ENCODE peak calls at places on chromosomes 3 and 15, in seven cellular contexts. P is HCT116, C is neural progenitor cell, F is astrocyte, H is PC-9, L is PC-3, N is fibroblast of lung. Y is an unnamed sample. For H3K36me3, the result is how much of the 10 kb centered on the place peaks cover.

GRCh38 chr15:99704444-99704838 is 28.8 kb downstream of the LYSMD4 start:
- DNase-seq in P (peak), C (peak), F (peak), H (peak), L (peak), N (peak), Y (peak)

GRCh38 chr3:136659253-136659652 is 92.9 kb downstream of the STAG1 start:
- DNase-seq in P (no peak), C (peak), F (peak), H (no peak), L (no peak), N (peak), Y (peak)

GRCh38 chr15:40064231-40064894 is 25.4 kb upstream of the SRP14 start:
- DNase-seq in P (no peak), C (no peak), F (peak), H (no peak), L (peak), N (peak), Y (peak)

GRCh38 chr3:173789530-173789929 is 392.0 kb downstream of the NLGN1 start:
- DNase-seq in P (no peak), C (no peak), F (no peak), H (no peak), L (peak), N (peak), Y (no peak)

GRCh38 chr3:69602112-69602511 is 137.2 kb upstream of the MITF start:
- DNase-seq in P (no peak), C (no peak), F (no peak), H (no peak), L (no peak), N (no peak), Y (no peak)

GRCh38 chr3:156404217-156404616 is 150.7 kb downstream of the SSR3 start:
- DNase-seq in P (no peak), C (no peak), F (no peak), H (no peak), L (no peak), N (no peak), Y (no peak)

GRCh38 chr15:67033012-67033411 is 32.4 kb upstream of the SMAD3 start:
- DNase-seq in P (no peak), C (no peak), F (no peak), H (no peak), L (no peak), N (no peak), Y (no peak)

GRCh38 chr3:140010391-140010790 is 75.4 kb downstream of the CLSTN2 start:
- DNase-seq in P (no peak), C (no peak), F (no peak), H (no peak), L (no peak), N (no peak), Y (no peak)

GRCh38 chr3:28726840-28727239 is 378.2 kb upstream of the AZI2 start:
- DNase-seq in P (peak), C (peak), F (peak), H (no peak), L (peak), N (peak), Y (peak)

GRCh38 chr15:69664572-69665326 is 212.1 kb downstream of the RPLP1 start:
- DNase-seq in P (no peak), C (no peak), F (no peak), H (no peak), L (no peak), N (no peak), Y (no peak)

GRCh38 chr15:78768096-78768495 is 43.2 kb downstream of the ADAMTS7 start:
- DNase-seq in P (no peak), C (no peak), F (no peak), H (no peak), L (no peak), N (no peak), Y (no peak)

GRCh38 chr3:129483870-129484269 is 43.8 kb downstream of the IFT122 start:
- DNase-seq in P (no peak), C (no peak), F (no peak), H (no peak), L (no peak), N (no peak), Y (no peak)

GRCh38 chr3:81765425-81765824 is 4.0 kb upstream of the GBE1 start:
- DNase-seq in P (no peak), C (no peak), F (no peak), H (no peak), L (no peak), N (peak), Y (no peak)

GRCh38 chr15:60799885-60800728 is 321.2 kb upstream of the ICE2 start:
- DNase-seq in P (no peak), C (no peak), F (peak), H (no peak), L (no peak), N (peak), Y (no peak)

GRCh38 chr15:61227269-61228024 is 1.7 kb downstream of the RORA start:
- DNase-seq in P (no peak), C (peak), F (peak), H (peak), L (peak), N (peak), Y (no peak)

GRCh38 chr3:142646020-142646783 is 50.0 kb downstream of the PLS1 start:
- DNase-seq in P (no peak), C (no peak), F (no peak), H (no peak), L (no peak), N (no peak), Y (no peak)

GRCh38 chr15:31598620-31599019 is 272.0 kb downstream of the KLF13 start:
- DNase-seq in P (no peak), C (peak), F (no peak), H (no peak), L (peak), N (peak), Y (no peak)

GRCh38 chr3:188950832-188951489 is 220.8 kb upstream of the TPRG1 start:
- DNase-seq in P (peak), C (no peak), F (peak), H (peak), L (peak), N (peak), Y (no peak)

GRCh38 chr15:68059630-68060029 is 5.5 kb downstream of the PIAS1 start:
- DNase-seq in P (no peak), C (no peak), F (no peak), H (no peak), L (no peak), N (no peak), Y (no peak)

GRCh38 chr3:155512867-155513261 is 219.4 kb upstream of the STRIT1 start:
- DNase-seq in P (no peak), C (no peak), F (no peak), H (no peak), L (no peak), N (no peak), Y (no peak)

GRCh38 chr3:150680562-150680961 is 23.2 kb downstream of the ERICH6 start:
- DNase-seq in P (no peak), C (no peak), F (no peak), H (no peak), L (no peak), N (no peak), Y (no peak)

GRCh38 chr3:54831091-54831490 is 96.8 kb downstream of the LRTM1 start:
- DNase-seq in P (no peak), C (no peak), F (no peak), H (no peak), L (no peak), N (no peak), Y (no peak)

GRCh38 chr15:35723852-35724251 is 177.9 kb upstream of the DPH6 start:
- DNase-seq in P (no peak), C (no peak), F (peak), H (no peak), L (peak), N (peak), Y (no peak)

GRCh38 chr3:156037356-156037755 is 83.0 kb upstream of the KCNAB1 start:
- DNase-seq in P (no peak), C (no peak), F (no peak), H (no peak), L (no peak), N (no peak), Y (no peak)

GRCh38 chr3:65953881-65954733 is 84.6 kb downstream of the MAGI1 start:
- DNase-seq in P (no peak), C (no peak), F (peak), H (no peak), L (peak), N (peak), Y (no peak)

GRCh38 chr15:32120577-32121465 is 90.5 kb downstream of the CHRNA7 start:
- DNase-seq in P (no peak), C (no peak), F (no peak), H (no peak), L (no peak), N (no peak), Y (no peak)

GRCh38 chr3:14795996-14796395 is 22.8 kb upstream of the FGD5 start:
- DNase-seq in P (no peak), C (no peak), F (no peak), H (no peak), L (no peak), N (no peak), Y (no peak)

GRCh38 chr3:96200897-96201296 is 613.5 kb upstream of the EPHA6 start:
- DNase-seq in P (no peak), C (no peak), F (no peak), H (no peak), L (no peak), N (no peak), Y (no peak)

GRCh38 chr3:19937459-19938362 is 3.7 kb upstream of the EFHB start:
- DNase-seq in P (no peak), C (no peak), F (peak), H (peak), L (peak), N (peak), Y (no peak)

GRCh38 chr3:24407980-24408460 is 86.6 kb downstream of the THRB start:
- DNase-seq in P (no peak), C (no peak), F (no peak), H (no peak), L (no peak), N (no peak), Y (no peak)

GRCh38 chr3:150848864-150849263 is 56.4 kb downstream of the MINDY4B start:
- DNase-seq in P (no peak), C (no peak), F (no peak), H (no peak), L (no peak), N (no peak), Y (no peak)

GRCh38 chr15:77538011-77538410 is 94.7 kb downstream of the LINGO1 start:
- DNase-seq in P (no peak), C (no peak), F (no peak), H (no peak), L (no peak), N (no peak), Y (peak)

GRCh38 chr3:127684871-127685707 is 12.3 kb downstream of the ABTB1 start:
- DNase-seq in P (no peak), C (no peak), F (no peak), H (no peak), L (no peak), N (no peak), Y (no peak)

GRCh38 chr3:194323785-194324735 is 27.1 kb downstream of the CPN2 start:
- DNase-seq in P (peak), C (peak), F (peak), H (peak), L (peak), N (peak), Y (no peak)

GRCh38 chr15:70646169-70646568 is 117.2 kb downstream of the UACA start:
- DNase-seq in P (no peak), C (no peak), F (no peak), H (no peak), L (no peak), N (no peak), Y (no peak)

GRCh38 chr3:60594025-60594424 is 657.2 kb downstream of the FHIT start:
- DNase-seq in P (no peak), C (no peak), F (peak), H (no peak), L (peak), N (peak), Y (no peak)

GRCh38 chr3:124699033-124699432 is 31.2 kb upstream of the UMPS start:
- DNase-seq in P (no peak), C (no peak), F (no peak), H (no peak), L (no peak), N (no peak), Y (no peak)

GRCh38 chr3:11373235-11373634 is 101.0 kb downstream of the ATG7 start:
- DNase-seq in P (no peak), C (no peak), F (no peak), H (no peak), L (no peak), N (no peak), Y (peak)

GRCh38 chr3:11370961-11371360 is 98.8 kb downstream of the ATG7 start:
- DNase-seq in P (no peak), C (no peak), F (no peak), H (no peak), L (no peak), N (no peak), Y (no peak)

GRCh38 chr3:11370134-11370533 is 97.9 kb downstream of the ATG7 start:
- DNase-seq in P (no peak), C (no peak), F (no peak), H (no peak), L (no peak), N (no peak), Y (no peak)

GRCh38 chr3:11373645-11374044 is 101.4 kb downstream of the ATG7 start:
- DNase-seq in P (no peak), C (no peak), F (no peak), H (no peak), L (no peak), N (no peak), Y (peak)

DNA sequence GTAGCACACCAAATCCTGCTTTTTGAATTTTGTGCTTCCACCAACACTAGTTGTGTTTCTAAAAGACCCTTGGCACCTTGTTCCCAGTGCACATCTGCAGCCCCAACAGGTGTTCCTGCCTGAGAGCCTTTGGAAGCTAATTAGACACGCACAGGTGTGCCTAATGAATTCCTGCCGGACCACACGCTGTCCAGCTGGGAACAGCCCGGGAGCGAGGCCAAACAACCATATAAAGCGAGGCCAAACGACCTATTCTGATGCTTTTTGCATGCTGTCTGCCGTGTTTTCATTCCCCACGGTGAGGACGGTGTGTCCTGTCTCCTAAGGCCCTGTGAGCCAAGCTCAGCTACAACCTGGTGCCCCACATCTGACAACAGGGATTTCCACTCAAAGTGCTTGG is 99.6 kb downstream of the ATG7 start:
- DNase-seq in P (no peak), C (no peak), F (no peak), H (no peak), L (no peak), N (no peak), Y (no peak)
- H3K27ac ChIP-seq in P (no peak), C (peak), F (no peak), H (no peak), L (no peak), N (no peak), Y (no peak)

GRCh38 chr3:180743813-180744212 is 64.5 kb upstream of the CCDC39 start:
- DNase-seq in P (no peak), C (no peak), F (no peak), H (no peak), L (no peak), N (peak), Y (no peak)

GRCh38 chr3:180749796-180750195 is 70.5 kb upstream of the CCDC39 start:
- DNase-seq in P (no peak), C (no peak), F (no peak), H (no peak), L (no peak), N (no peak), Y (no peak)

GRCh38 chr3:180744226-180744625 is 64.9 kb upstream of the CCDC39 start:
- DNase-seq in P (no peak), C (peak), F (peak), H (no peak), L (no peak), N (peak), Y (no peak)

GRCh38 chr3:180749322-180749721 is 70.0 kb upstream of the CCDC39 start:
- DNase-seq in P (no peak), C (peak), F (no peak), H (no peak), L (no peak), N (no peak), Y (no peak)

DNA sequence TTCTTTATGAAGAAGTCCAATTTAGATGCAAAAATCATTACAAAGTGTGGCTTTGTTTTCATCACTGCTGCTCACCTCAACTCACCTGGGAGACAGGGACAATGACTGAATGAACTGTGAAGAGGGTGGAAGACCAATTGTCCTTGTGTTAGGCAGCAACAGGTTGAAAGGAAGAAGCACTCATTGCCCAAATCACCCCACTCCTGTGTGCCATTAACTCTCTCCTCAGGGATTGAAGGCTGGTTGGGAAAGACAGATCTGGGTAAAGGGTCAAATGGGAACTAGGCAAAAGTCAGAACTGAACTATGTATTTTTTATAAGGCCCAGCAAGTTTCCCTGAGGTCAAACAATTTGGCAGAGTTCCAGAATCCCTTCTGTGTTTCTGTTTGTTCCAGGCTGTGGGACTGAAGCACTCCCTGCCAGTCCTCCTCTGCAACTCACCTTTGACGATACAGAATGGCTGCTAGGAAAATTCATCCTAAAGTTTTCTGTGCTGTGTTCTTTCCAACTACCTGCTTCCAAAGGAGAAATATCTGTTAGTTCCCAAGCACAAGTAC is 68.6 kb upstream of the CCDC39 start:
- DNase-seq in P (no peak), C (no peak), F (no peak), H (no peak), L (no peak), N (no peak), Y (no peak)
- H3K36me3 ChIP-seq in P (under half), C (under half), F (under half), H (under half), L (under half), N (under half), Y (under half)

GRCh38 chr3:169662215-169663070 is 1.1 kb downstream of the MECOM start:
- DNase-seq in P (peak), C (peak), F (peak), H (peak), L (peak), N (peak), Y (peak)

GRCh38 chr3:169661567-169662214 is 1.8 kb downstream of the MECOM start:
- DNase-seq in P (no peak), C (peak), F (peak), H (peak), L (peak), N (peak), Y (peak)

GRCh38 chr3:169659858-169660614 is 3.5 kb downstream of the MECOM start:
- DNase-seq in P (no peak), C (peak), F (no peak), H (no peak), L (no peak), N (no peak), Y (no peak)

GRCh38 chr3:169659096-169659521 is 4.4 kb downstream of the MECOM start:
- DNase-seq in P (no peak), C (peak), F (no peak), H (no peak), L (no peak), N (no peak), Y (no peak)

GRCh38 chr3:169660709-169661566 is 2.6 kb downstream of the MECOM start:
- DNase-seq in P (no peak), C (peak), F (peak), H (no peak), L (no peak), N (peak), Y (no peak)
- H2AFZ ChIP-seq in P (no peak), C (peak), F (peak), H (peak), L (peak), N (peak), Y (no peak)

GRCh38 chr15:96888764-96889163 is 558.3 kb downstream of the NR2F2 start:
- DNase-seq in P (no peak), C (no peak), F (no peak), H (no peak), L (no peak), N (no peak), Y (no peak)

GRCh38 chr15:96894669-96895068 is 564.2 kb downstream of the NR2F2 start:
- DNase-seq in P (no peak), C (no peak), F (no peak), H (no peak), L (no peak), N (no peak), Y (no peak)

GRCh38 chr15:96893159-96893906 is 562.8 kb downstream of the NR2F2 start:
- DNase-seq in P (no peak), C (peak), F (no peak), H (no peak), L (peak), N (peak), Y (no peak)

GRCh38 chr15:96887730-96888129 is 557.2 kb downstream of the NR2F2 start:
- DNase-seq in P (no peak), C (no peak), F (peak), H (no peak), L (peak), N (peak), Y (no peak)

GRCh38 chr15:96889734-96890480 is 559.4 kb downstream of the NR2F2 start:
- DNase-seq in P (no peak), C (peak), F (no peak), H (no peak), L (no peak), N (no peak), Y (no peak)
- H3K27ac ChIP-seq in P (no peak), C (no peak), F (no peak), H (no peak), L (no peak), N (peak), Y (no peak)

GRCh38 chr15:41465822-41466421 is 27.8 kb upstream of the ITPKA start:
- DNase-seq in P (peak), C (peak), F (peak), H (no peak), L (peak), N (peak), Y (peak)
- H3K36me3 ChIP-seq in P (under half), C (under half), F (under half), H (under half), L (under half), N (under half), Y (half or more)

GRCh38 chr15:25776071-25776740 is 86.9 kb downstream of the ATP10A start:
- DNase-seq in P (no peak), C (no peak), F (no peak), H (no peak), L (no peak), N (no peak), Y (no peak)

GRCh38 chr15:25774871-25775270 is 88.3 kb downstream of the ATP10A start:
- DNase-seq in P (no peak), C (no peak), F (no peak), H (no peak), L (no peak), N (no peak), Y (no peak)

GRCh38 chr15:25777047-25777446 is 86.1 kb downstream of the ATP10A start:
- DNase-seq in P (no peak), C (no peak), F (no peak), H (no peak), L (no peak), N (no peak), Y (no peak)

GRCh38 chr15:25773248-25773647 is 89.9 kb downstream of the ATP10A start:
- DNase-seq in P (no peak), C (no peak), F (no peak), H (no peak), L (no peak), N (no peak), Y (no peak)

DNA sequence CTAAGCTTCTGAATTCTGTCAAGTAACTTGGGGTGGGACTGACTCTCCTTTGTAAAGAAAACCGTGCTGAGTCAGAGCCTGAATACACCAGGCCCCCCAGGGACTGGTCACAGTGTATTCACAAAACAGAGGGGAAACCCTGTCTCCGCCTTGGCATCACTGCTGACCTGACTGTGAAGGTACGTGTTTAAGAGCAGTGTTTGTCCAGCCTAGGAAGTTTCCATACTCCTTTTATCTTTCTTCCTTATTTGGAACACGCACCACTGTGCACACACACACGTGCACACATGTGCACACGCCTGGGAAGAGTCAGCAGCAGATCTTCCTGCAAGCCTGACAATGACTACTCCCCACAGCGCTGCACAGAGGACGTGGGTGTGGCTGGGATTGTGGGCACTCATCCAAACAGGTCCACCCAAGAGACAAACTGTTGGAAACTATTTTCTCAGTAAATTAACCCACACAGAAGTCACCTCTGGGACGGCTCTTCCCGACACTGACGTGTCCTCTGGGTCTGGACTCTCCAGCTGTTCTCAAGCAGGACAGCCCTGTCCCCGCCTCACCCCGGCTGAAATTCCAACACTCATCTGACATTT is 87.7 kb downstream of the ATP10A start:
- DNase-seq in P (no peak), C (peak), F (peak), H (no peak), L (peak), N (peak), Y (peak)
- H2AFZ ChIP-seq in P (no peak), C (no peak), F (peak), H (no peak), L (no peak), N (peak), Y (peak)

Y was measured in OCI-LY7.